ENCODE peak calls at places on chromosomes 16 and 17, in seven cellular contexts. One of them, this sample, is unnamed. For H3K4me1, the result is how much of the 10 kb centered on the place peaks cover.

GRCh38 chr17:77526728-77527355 is 386.1 kb downstream of the SEC14L1 start:
- DNase-seq in sigmoid colon: no peak
- DNase-seq in SK-N-SH: no peak
- DNase-seq in upper lobe of left lung: no peak
- DNase-seq in prostate gland: no peak
- DNase-seq in GM23338: no peak
- DNase-seq in transverse colon: no peak
- DNase-seq in this sample: peak

GRCh38 chr17:6269474-6269873 is 165.4 kb downstream of the AIPL1 start:
- DNase-seq in sigmoid colon: no peak
- DNase-seq in SK-N-SH: no peak
- DNase-seq in upper lobe of left lung: no peak
- DNase-seq in prostate gland: no peak
- DNase-seq in GM23338: peak
- DNase-seq in transverse colon: peak
- DNase-seq in this sample: no peak

GRCh38 chr16:27972500-27972899 is 91.0 kb downstream of the GSG1L start:
- DNase-seq in sigmoid colon: peak
- DNase-seq in SK-N-SH: peak
- DNase-seq in upper lobe of left lung: no peak
- DNase-seq in prostate gland: no peak
- DNase-seq in GM23338: peak
- DNase-seq in transverse colon: peak
- DNase-seq in this sample: no peak

GRCh38 chr17:76234354-76234679 is 6.0 kb downstream of the RNF157 start:
- DNase-seq in sigmoid colon: no peak
- DNase-seq in SK-N-SH: no peak
- DNase-seq in upper lobe of left lung: no peak
- DNase-seq in prostate gland: no peak
- DNase-seq in GM23338: no peak
- DNase-seq in transverse colon: no peak
- DNase-seq in this sample: no peak

GRCh38 chr16:71843517-71844031 is 2.2 kb upstream of the ATXN1L start:
- DNase-seq in sigmoid colon: no peak
- DNase-seq in SK-N-SH: no peak
- DNase-seq in upper lobe of left lung: no peak
- DNase-seq in prostate gland: no peak
- DNase-seq in GM23338: no peak
- DNase-seq in transverse colon: no peak
- DNase-seq in this sample: no peak

GRCh38 chr16:69188716-69189115 is 1.8 kb downstream of the SNTB2 start:
- DNase-seq in sigmoid colon: peak
- DNase-seq in SK-N-SH: no peak
- DNase-seq in upper lobe of left lung: no peak
- DNase-seq in prostate gland: no peak
- DNase-seq in GM23338: peak
- DNase-seq in transverse colon: no peak
- DNase-seq in this sample: no peak

GRCh38 chr16:75555707-75556512 is at the start of gene TMEM231:
- DNase-seq in sigmoid colon: peak
- DNase-seq in SK-N-SH: peak
- DNase-seq in upper lobe of left lung: peak
- DNase-seq in prostate gland: peak
- DNase-seq in GM23338: peak
- DNase-seq in transverse colon: peak
- DNase-seq in this sample: peak

GRCh38 chr16:81384006-81384405 is 60.6 kb upstream of the CMIP start:
- DNase-seq in sigmoid colon: no peak
- DNase-seq in SK-N-SH: no peak
- DNase-seq in upper lobe of left lung: no peak
- DNase-seq in prostate gland: peak
- DNase-seq in GM23338: peak
- DNase-seq in transverse colon: no peak
- DNase-seq in this sample: no peak

GRCh38 chr17:17698869-17699351 is 17.7 kb downstream of the RAI1 start:
- DNase-seq in sigmoid colon: peak
- DNase-seq in SK-N-SH: no peak
- DNase-seq in upper lobe of left lung: no peak
- DNase-seq in prostate gland: no peak
- DNase-seq in GM23338: peak
- DNase-seq in transverse colon: no peak
- DNase-seq in this sample: no peak

GRCh38 chr16:68533937-68534336 is 5.2 kb upstream of the ZFP90 start:
- DNase-seq in sigmoid colon: no peak
- DNase-seq in SK-N-SH: no peak
- DNase-seq in upper lobe of left lung: no peak
- DNase-seq in prostate gland: no peak
- DNase-seq in GM23338: no peak
- DNase-seq in transverse colon: no peak
- DNase-seq in this sample: no peak

GRCh38 chr16:50265260-50265659 is 1.1 kb upstream of the ADCY7 start:
- DNase-seq in sigmoid colon: peak
- DNase-seq in SK-N-SH: peak
- DNase-seq in upper lobe of left lung: no peak
- DNase-seq in prostate gland: no peak
- DNase-seq in GM23338: no peak
- DNase-seq in transverse colon: peak
- DNase-seq in this sample: no peak

GRCh38 chr17:337453-337852 is 15.2 kb downstream of the RPH3AL start:
- DNase-seq in sigmoid colon: peak
- DNase-seq in SK-N-SH: no peak
- DNase-seq in upper lobe of left lung: no peak
- DNase-seq in prostate gland: no peak
- DNase-seq in GM23338: no peak
- DNase-seq in transverse colon: no peak
- DNase-seq in this sample: no peak

GRCh38 chr17:3982541-3983017 is 18.3 kb upstream of the ATP2A3 start:
- DNase-seq in sigmoid colon: no peak
- DNase-seq in SK-N-SH: peak
- DNase-seq in upper lobe of left lung: no peak
- DNase-seq in prostate gland: no peak
- DNase-seq in GM23338: no peak
- DNase-seq in transverse colon: no peak
- DNase-seq in this sample: peak

GRCh38 chr17:60381958-60382357 is 10.0 kb downstream of the USP32 start:
- DNase-seq in sigmoid colon: no peak
- DNase-seq in SK-N-SH: no peak
- DNase-seq in upper lobe of left lung: no peak
- DNase-seq in prostate gland: no peak
- DNase-seq in GM23338: no peak
- DNase-seq in transverse colon: no peak
- DNase-seq in this sample: no peak

GRCh38 chr16:67470314-67470713 is 10.6 kb downstream of the ATP6V0D1 start:
- DNase-seq in sigmoid colon: peak
- DNase-seq in SK-N-SH: peak
- DNase-seq in upper lobe of left lung: peak
- DNase-seq in prostate gland: peak
- DNase-seq in GM23338: no peak
- DNase-seq in transverse colon: no peak
- DNase-seq in this sample: peak

GRCh38 chr17:75110307-75110937 is 653 bp downstream of the ARMC7 start:
- DNase-seq in sigmoid colon: no peak
- DNase-seq in SK-N-SH: no peak
- DNase-seq in upper lobe of left lung: peak
- DNase-seq in prostate gland: no peak
- DNase-seq in GM23338: peak
- DNase-seq in transverse colon: peak
- DNase-seq in this sample: no peak

GRCh38 chr16:54712866-54713265 is 217.8 kb upstream of the IRX5 start:
- DNase-seq in sigmoid colon: no peak
- DNase-seq in SK-N-SH: no peak
- DNase-seq in upper lobe of left lung: no peak
- DNase-seq in prostate gland: no peak
- DNase-seq in GM23338: no peak
- DNase-seq in transverse colon: no peak
- DNase-seq in this sample: no peak
- TF ChIP-seq POLR2AphosphoS5 in sigmoid colon: no peak
- TF ChIP-seq POLR2AphosphoS5 in SK-N-SH: no peak
- TF ChIP-seq POLR2AphosphoS5 in upper lobe of left lung: no peak
- TF ChIP-seq POLR2AphosphoS5 in prostate gland: no peak
- TF ChIP-seq POLR2AphosphoS5 in GM23338: no peak
- TF ChIP-seq POLR2AphosphoS5 in transverse colon: no peak
- TF ChIP-seq POLR2AphosphoS5 in this sample: no peak

GRCh38 chr16:4934591-4934990 is 2.4 kb downstream of the PPL start:
- DNase-seq in sigmoid colon: no peak
- DNase-seq in SK-N-SH: no peak
- DNase-seq in upper lobe of left lung: no peak
- DNase-seq in prostate gland: no peak
- DNase-seq in GM23338: no peak
- DNase-seq in transverse colon: no peak
- DNase-seq in this sample: no peak
- H3K4me1 ChIP-seq in sigmoid colon: under half
- H3K4me1 ChIP-seq in SK-N-SH: under half
- H3K4me1 ChIP-seq in upper lobe of left lung: under half
- H3K4me1 ChIP-seq in prostate gland: under half
- H3K4me1 ChIP-seq in GM23338: under half
- H3K4me1 ChIP-seq in transverse colon: under half
- H3K4me1 ChIP-seq in this sample: half or more

DNA sequence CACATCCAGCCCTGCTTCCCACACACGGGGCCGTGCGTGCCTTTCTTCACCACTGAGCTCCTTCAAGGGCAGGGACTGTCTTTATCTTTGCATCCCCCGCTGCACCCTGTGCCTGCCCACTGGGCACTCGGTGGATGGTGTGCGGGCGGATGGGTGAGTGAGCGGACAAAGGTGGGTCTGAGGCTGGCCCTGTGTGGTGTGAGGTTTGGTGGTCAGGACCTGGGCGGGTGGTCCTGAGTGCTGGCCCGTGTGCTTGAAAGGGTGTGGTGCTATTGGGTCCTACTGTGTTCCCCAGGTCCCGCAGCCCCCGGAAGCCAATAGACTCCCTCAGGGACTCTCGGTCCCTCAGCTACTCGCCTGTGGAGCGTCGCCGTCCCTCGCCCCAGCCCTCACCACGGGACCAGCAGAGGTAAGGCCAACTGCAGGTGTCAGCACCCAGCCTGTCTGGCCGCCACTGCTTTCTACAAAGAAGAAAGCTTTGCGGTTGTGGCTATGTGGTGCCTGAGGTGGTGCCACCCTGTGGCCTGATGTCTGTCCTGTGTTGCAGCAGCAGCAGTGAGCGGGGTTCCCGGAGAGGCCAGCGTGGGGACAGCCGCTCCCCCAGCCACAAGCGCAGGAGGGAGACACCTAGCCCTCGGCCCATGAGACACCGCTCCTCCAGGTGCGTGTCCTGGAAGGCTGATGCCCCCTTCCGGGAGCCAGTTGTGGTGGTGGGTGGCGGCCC is 6.9 kb downstream of the ELOB start:
- DNase-seq in sigmoid colon: no peak
- DNase-seq in SK-N-SH: no peak
- DNase-seq in upper lobe of left lung: no peak
- DNase-seq in prostate gland: no peak
- DNase-seq in GM23338: no peak
- DNase-seq in transverse colon: no peak
- DNase-seq in this sample: no peak
- TF ChIP-seq POLR2AphosphoS5 in sigmoid colon: peak
- TF ChIP-seq POLR2AphosphoS5 in SK-N-SH: peak
- TF ChIP-seq POLR2AphosphoS5 in upper lobe of left lung: no peak
- TF ChIP-seq POLR2AphosphoS5 in prostate gland: no peak
- TF ChIP-seq POLR2AphosphoS5 in GM23338: no peak
- TF ChIP-seq POLR2AphosphoS5 in transverse colon: no peak
- TF ChIP-seq POLR2AphosphoS5 in this sample: no peak

DNA sequence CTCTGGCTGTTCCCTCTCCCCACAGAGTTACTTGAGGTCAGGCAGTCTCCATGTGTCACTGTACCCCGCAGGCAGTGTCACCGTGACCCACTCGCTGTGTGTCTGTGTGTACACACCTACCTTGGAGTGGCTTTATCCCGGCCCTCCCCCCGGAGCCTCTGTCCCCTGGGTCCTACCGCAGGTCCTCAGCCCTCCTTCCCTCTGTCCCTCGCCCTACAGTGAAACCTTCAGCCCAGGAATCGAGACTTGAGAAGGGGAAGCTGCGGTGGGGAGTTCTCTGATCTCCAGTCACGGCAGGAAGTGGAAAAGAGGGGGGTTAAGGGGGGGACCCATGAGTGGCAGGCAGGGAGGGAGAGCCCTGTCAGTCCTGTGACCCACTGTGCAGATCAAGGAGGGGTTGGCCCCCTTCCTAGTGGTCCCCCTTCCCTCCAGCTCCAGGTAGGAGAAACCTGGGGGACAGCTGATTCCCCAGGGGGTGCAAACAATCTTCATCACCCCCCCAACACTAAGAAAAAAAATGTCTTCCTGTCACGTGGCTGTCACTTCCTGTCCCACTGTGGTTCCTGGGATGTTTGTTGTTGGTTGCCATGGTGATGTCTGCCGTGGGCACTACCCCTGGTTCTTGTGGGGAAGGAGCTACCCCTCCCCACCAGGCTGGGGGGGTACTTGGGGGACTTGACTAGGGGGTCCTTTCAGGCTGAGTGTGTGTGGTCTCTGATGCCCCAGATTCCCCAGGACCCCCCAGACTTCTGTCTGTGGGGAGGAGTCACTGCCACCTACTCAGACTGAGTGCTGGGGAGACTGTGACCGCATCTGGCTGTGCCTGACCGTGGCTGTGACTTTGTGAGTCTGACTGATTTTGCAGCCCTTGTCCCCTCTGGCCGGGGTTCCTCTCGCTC is 13.7 kb downstream of the RARA start:
- DNase-seq in sigmoid colon: peak
- DNase-seq in SK-N-SH: peak
- DNase-seq in upper lobe of left lung: peak
- DNase-seq in prostate gland: no peak
- DNase-seq in GM23338: peak
- DNase-seq in transverse colon: peak
- DNase-seq in this sample: peak
- H3K4me1 ChIP-seq in sigmoid colon: under half
- H3K4me1 ChIP-seq in SK-N-SH: half or more
- H3K4me1 ChIP-seq in upper lobe of left lung: half or more
- H3K4me1 ChIP-seq in prostate gland: under half
- H3K4me1 ChIP-seq in GM23338: under half
- H3K4me1 ChIP-seq in transverse colon: half or more
- H3K4me1 ChIP-seq in this sample: half or more

DNA sequence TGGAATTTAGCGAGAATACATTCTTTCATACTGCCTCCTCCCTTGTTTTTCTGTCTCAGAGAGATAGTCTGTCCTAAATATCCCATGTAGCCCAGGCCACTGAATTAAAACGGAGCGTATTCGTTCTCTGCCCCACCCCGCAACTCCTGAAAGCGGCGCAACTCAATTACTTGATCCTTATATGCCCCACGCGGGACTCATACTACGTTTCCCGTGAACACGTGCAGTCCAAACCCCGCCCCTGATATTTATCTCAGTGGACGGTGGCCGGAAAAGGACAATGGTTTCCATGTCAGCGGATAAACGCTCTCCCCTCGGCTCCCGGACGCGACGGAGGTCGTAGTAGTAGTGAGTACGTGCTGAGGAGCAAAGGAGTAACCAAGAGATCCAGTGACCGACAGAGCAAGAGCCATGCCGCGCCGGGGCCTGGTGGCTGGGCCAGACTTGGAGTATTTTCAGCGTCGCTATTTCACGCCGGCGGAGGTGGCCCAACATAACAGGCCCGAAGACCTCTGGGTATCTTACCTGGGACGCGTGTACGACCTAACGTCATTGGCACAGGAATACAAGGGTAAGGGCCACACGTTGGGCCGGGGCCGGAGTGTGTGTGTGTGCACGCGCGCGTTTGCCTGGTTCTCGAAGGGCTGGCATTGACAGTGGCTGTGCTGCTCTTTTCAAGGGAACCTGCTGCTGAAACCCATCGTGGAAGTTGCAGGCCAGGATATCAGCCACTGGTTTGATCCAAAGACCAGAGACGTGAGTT is at the start of gene CYB5D1:
- DNase-seq in sigmoid colon: peak
- DNase-seq in SK-N-SH: peak
- DNase-seq in upper lobe of left lung: peak
- DNase-seq in prostate gland: peak
- DNase-seq in GM23338: peak
- DNase-seq in transverse colon: peak
- DNase-seq in this sample: peak
- TF ChIP-seq POLR2AphosphoS5 in sigmoid colon: peak
- TF ChIP-seq POLR2AphosphoS5 in SK-N-SH: no peak
- TF ChIP-seq POLR2AphosphoS5 in upper lobe of left lung: peak
- TF ChIP-seq POLR2AphosphoS5 in prostate gland: peak
- TF ChIP-seq POLR2AphosphoS5 in GM23338: peak
- TF ChIP-seq POLR2AphosphoS5 in transverse colon: peak
- TF ChIP-seq POLR2AphosphoS5 in this sample: peak